ENCODE peak calls at places on chromosomes 3 and 15, in four cellular contexts. One of them, this sample, is unnamed.
A peak's percentile ranks its signal among the peaks of the same experiment; 100 is the strongest.

GRCh38 chr3:171333784-171334464 is 126.3 kb downstream of the TNIK start:
- DNase-seq in CD8-positive, alpha-beta memory T cell: no peak
- DNase-seq in GM10248: no peak
- DNase-seq in left ventricle myocardium inferior: no peak
- DNase-seq in this sample: no peak

GRCh38 chr3:173238091-173238490 is 97.1 kb upstream of the SPATA16 start:
- DNase-seq in CD8-positive, alpha-beta memory T cell: no peak
- DNase-seq in GM10248: no peak
- DNase-seq in left ventricle myocardium inferior: no peak
- DNase-seq in this sample: no peak

GRCh38 chr15:61051570-61052031 is 177.5 kb downstream of the RORA start:
- DNase-seq in CD8-positive, alpha-beta memory T cell: no peak
- DNase-seq in GM10248: no peak
- DNase-seq in left ventricle myocardium inferior: peak; percentile 39
- DNase-seq in this sample: peak; percentile 41

GRCh38 chr15:75225951-75226732 is 24.5 kb downstream of the C15orf39 start:
- DNase-seq in CD8-positive, alpha-beta memory T cell: no peak
- DNase-seq in GM10248: no peak
- DNase-seq in left ventricle myocardium inferior: peak; percentile 12
- DNase-seq in this sample: peak; percentile 16

GRCh38 chr3:9730747-9731205 is 759 bp upstream of the BRPF1 start:
- DNase-seq in CD8-positive, alpha-beta memory T cell: no peak
- DNase-seq in GM10248: no peak
- DNase-seq in left ventricle myocardium inferior: no peak
- DNase-seq in this sample: no peak

GRCh38 chr15:52567886-52568568 is 803 bp downstream of the ARPP19 start:
- DNase-seq in CD8-positive, alpha-beta memory T cell: peak; percentile 33
- DNase-seq in GM10248: no peak
- DNase-seq in left ventricle myocardium inferior: no peak
- DNase-seq in this sample: no peak

GRCh38 chr15:49088996-49089395 is 42.8 kb upstream of the SECISBP2L start:
- DNase-seq in CD8-positive, alpha-beta memory T cell: no peak
- DNase-seq in GM10248: no peak
- DNase-seq in left ventricle myocardium inferior: no peak
- DNase-seq in this sample: no peak

GRCh38 chr3:107263269-107264021 is 113.8 kb upstream of the CCDC54 start:
- DNase-seq in CD8-positive, alpha-beta memory T cell: no peak
- DNase-seq in GM10248: no peak
- DNase-seq in left ventricle myocardium inferior: no peak
- DNase-seq in this sample: no peak

GRCh38 chr15:54102704-54103103 is 124.5 kb downstream of the UNC13C start:
- DNase-seq in CD8-positive, alpha-beta memory T cell: no peak
- DNase-seq in GM10248: no peak
- DNase-seq in left ventricle myocardium inferior: no peak
- DNase-seq in this sample: no peak

GRCh38 chr3:160403796-160404510 is 4.5 kb downstream of the SMC4 start:
- DNase-seq in CD8-positive, alpha-beta memory T cell: no peak
- DNase-seq in GM10248: no peak
- DNase-seq in left ventricle myocardium inferior: no peak
- DNase-seq in this sample: no peak

GRCh38 chr15:38828031-38828532 is 263.5 kb upstream of the RASGRP1 start:
- DNase-seq in CD8-positive, alpha-beta memory T cell: no peak
- DNase-seq in GM10248: no peak
- DNase-seq in left ventricle myocardium inferior: no peak
- DNase-seq in this sample: no peak

GRCh38 chr3:191357909-191358308 is 27.6 kb upstream of the UTS2B start:
- DNase-seq in CD8-positive, alpha-beta memory T cell: no peak
- DNase-seq in GM10248: no peak
- DNase-seq in left ventricle myocardium inferior: no peak
- DNase-seq in this sample: no peak

GRCh38 chr3:62604301-62604700 is 231.0 kb upstream of the FEZF2 start:
- DNase-seq in CD8-positive, alpha-beta memory T cell: no peak
- DNase-seq in GM10248: no peak
- DNase-seq in left ventricle myocardium inferior: no peak
- DNase-seq in this sample: no peak

GRCh38 chr3:187880438-187880837 is 135.2 kb upstream of the BCL6 start:
- DNase-seq in CD8-positive, alpha-beta memory T cell: no peak
- DNase-seq in GM10248: no peak
- DNase-seq in left ventricle myocardium inferior: no peak
- DNase-seq in this sample: no peak

GRCh38 chr3:32401541-32402052 is 9.9 kb downstream of the CMTM7 start:
- DNase-seq in CD8-positive, alpha-beta memory T cell: peak; percentile 57
- DNase-seq in GM10248: peak; percentile 65
- DNase-seq in left ventricle myocardium inferior: peak; percentile 83
- DNase-seq in this sample: peak; percentile 84

GRCh38 chr15:36594556-36595090 is 15.2 kb downstream of the CDIN1 start:
- DNase-seq in CD8-positive, alpha-beta memory T cell: no peak
- DNase-seq in GM10248: no peak
- DNase-seq in left ventricle myocardium inferior: no peak
- DNase-seq in this sample: no peak

GRCh38 chr3:115436767-115437301 is 186.5 kb upstream of the GAP43 start:
- DNase-seq in CD8-positive, alpha-beta memory T cell: no peak
- DNase-seq in GM10248: no peak
- DNase-seq in left ventricle myocardium inferior: no peak
- DNase-seq in this sample: no peak

GRCh38 chr3:196968233-196969000 is at the start of gene PIGZ:
- DNase-seq in CD8-positive, alpha-beta memory T cell: peak; percentile 10
- DNase-seq in GM10248: peak; percentile 81
- DNase-seq in left ventricle myocardium inferior: peak; percentile 54
- DNase-seq in this sample: peak; percentile 53

GRCh38 chr3:172222474-172223071 is 183.2 kb downstream of the FNDC3B start:
- DNase-seq in CD8-positive, alpha-beta memory T cell: no peak
- DNase-seq in GM10248: no peak
- DNase-seq in left ventricle myocardium inferior: no peak
- DNase-seq in this sample: no peak

GRCh38 chr15:43204016-43204901 is 16.6 kb downstream of the EPB42 start:
- DNase-seq in CD8-positive, alpha-beta memory T cell: no peak
- DNase-seq in GM10248: peak; percentile 69
- DNase-seq in left ventricle myocardium inferior: peak; percentile 36
- DNase-seq in this sample: peak; percentile 65

GRCh38 chr3:98994128-98994762 is 92.8 kb upstream of the DCBLD2 start:
- DNase-seq in CD8-positive, alpha-beta memory T cell: no peak
- DNase-seq in GM10248: no peak
- DNase-seq in left ventricle myocardium inferior: no peak
- DNase-seq in this sample: no peak

GRCh38 chr15:43777293-43777819 is 590 bp upstream of the ELL3 start:
- DNase-seq in CD8-positive, alpha-beta memory T cell: peak; percentile 85
- DNase-seq in GM10248: peak; percentile 81
- DNase-seq in left ventricle myocardium inferior: peak; percentile 77
- DNase-seq in this sample: peak; percentile 83

GRCh38 chr3:124632566-124633140 is 97.6 kb upstream of the UMPS start:
- DNase-seq in CD8-positive, alpha-beta memory T cell: no peak
- DNase-seq in GM10248: no peak
- DNase-seq in left ventricle myocardium inferior: no peak
- DNase-seq in this sample: no peak

GRCh38 chr15:60020736-60021135 is 16.6 kb downstream of the FOXB1 start:
- DNase-seq in CD8-positive, alpha-beta memory T cell: no peak
- DNase-seq in GM10248: no peak
- DNase-seq in left ventricle myocardium inferior: no peak
- DNase-seq in this sample: no peak

GRCh38 chr3:10259036-10259435 is 10.8 kb downstream of the TATDN2 start:
- DNase-seq in CD8-positive, alpha-beta memory T cell: no peak
- DNase-seq in GM10248: no peak
- DNase-seq in left ventricle myocardium inferior: no peak
- DNase-seq in this sample: no peak

GRCh38 chr3:43879166-43879565 is 188.4 kb downstream of the ABHD5 start:
- DNase-seq in CD8-positive, alpha-beta memory T cell: no peak
- DNase-seq in GM10248: peak; percentile 58
- DNase-seq in left ventricle myocardium inferior: no peak
- DNase-seq in this sample: no peak

GRCh38 chr15:101372149-101372577 is 77.1 kb upstream of the SNRPA1 start:
- DNase-seq in CD8-positive, alpha-beta memory T cell: no peak
- DNase-seq in GM10248: no peak
- DNase-seq in left ventricle myocardium inferior: no peak
- DNase-seq in this sample: no peak

GRCh38 chr3:94024385-94024784 is 4.0 kb downstream of the STX19 start:
- DNase-seq in CD8-positive, alpha-beta memory T cell: no peak
- DNase-seq in GM10248: no peak
- DNase-seq in left ventricle myocardium inferior: no peak
- DNase-seq in this sample: no peak

GRCh38 chr3:194688946-194689345 is 3.3 kb downstream of the FAM43A start:
- DNase-seq in CD8-positive, alpha-beta memory T cell: no peak
- DNase-seq in GM10248: no peak
- DNase-seq in left ventricle myocardium inferior: no peak
- DNase-seq in this sample: no peak

GRCh38 chr3:45528429-45528828 is 66.1 kb upstream of the LIMD1 start:
- DNase-seq in CD8-positive, alpha-beta memory T cell: no peak
- DNase-seq in GM10248: no peak
- DNase-seq in left ventricle myocardium inferior: no peak
- DNase-seq in this sample: no peak

GRCh38 chr3:52479876-52480575 is 15.1 kb upstream of the STAB1 start:
- DNase-seq in CD8-positive, alpha-beta memory T cell: no peak
- DNase-seq in GM10248: no peak
- DNase-seq in left ventricle myocardium inferior: no peak
- DNase-seq in this sample: peak; percentile 30

GRCh38 chr15:100224206-100225185 is 117.3 kb downstream of the ADAMTS17 start:
- DNase-seq in CD8-positive, alpha-beta memory T cell: no peak
- DNase-seq in GM10248: no peak
- DNase-seq in left ventricle myocardium inferior: no peak
- DNase-seq in this sample: no peak

GRCh38 chr3:150760431-150761200 is 2.4 kb downstream of the SIAH2 start:
- DNase-seq in CD8-positive, alpha-beta memory T cell: peak; percentile 22
- DNase-seq in GM10248: peak; percentile 58
- DNase-seq in left ventricle myocardium inferior: no peak
- DNase-seq in this sample: no peak

GRCh38 chr15:68995754-68996141 is 18.7 kb upstream of the NOX5 start:
- DNase-seq in CD8-positive, alpha-beta memory T cell: no peak
- DNase-seq in GM10248: no peak
- DNase-seq in left ventricle myocardium inferior: no peak
- DNase-seq in this sample: no peak

GRCh38 chr3:29050155-29050554 is 230.7 kb upstream of the RBMS3 start:
- DNase-seq in CD8-positive, alpha-beta memory T cell: no peak
- DNase-seq in GM10248: no peak
- DNase-seq in left ventricle myocardium inferior: no peak
- DNase-seq in this sample: no peak

GRCh38 chr3:5275529-5275928 is 88.0 kb downstream of the EDEM1 start:
- DNase-seq in CD8-positive, alpha-beta memory T cell: no peak
- DNase-seq in GM10248: no peak
- DNase-seq in left ventricle myocardium inferior: no peak
- DNase-seq in this sample: no peak

GRCh38 chr15:99429681-99430081 is 136.1 kb upstream of the MEF2A start:
- DNase-seq in CD8-positive, alpha-beta memory T cell: no peak
- DNase-seq in GM10248: no peak
- DNase-seq in left ventricle myocardium inferior: peak; percentile 9
- DNase-seq in this sample: peak; percentile 11

This sample was measured in left cardiac atrium.